ENCODE peak calls at places on chromosomes 11 and 22, in seven cellular contexts. L, B, E, W, Y, V and Q are unnamed samples.

GRCh38 chr11:2210366-2211112 is 38.9 kb upstream of the TH start:
- DNase-seq in L (peak; percentile 0), B (no peak), E (no peak), W (peak; percentile 42), Y (no peak), V (peak; percentile 68), Q (no peak)

GRCh38 chr11:75654314-75654713 is 14.5 kb downstream of the MAP6 start:
- DNase-seq in L (peak; percentile 51), B (no peak), E (peak; percentile 47), W (no peak), Y (peak; percentile 19), V (no peak), Q (no peak)

GRCh38 chr22:44676441-44677298 is 25.3 kb upstream of the PRR5 start:
- DNase-seq in L (peak; percentile 49), B (no peak), E (no peak), W (no peak), Y (no peak), V (peak; percentile 82), Q (no peak)

GRCh38 chr11:67463186-67463585 is 5.9 kb downstream of the TMEM134 start:
- DNase-seq in L (no peak), B (no peak), E (no peak), W (no peak), Y (no peak), V (no peak), Q (no peak)

GRCh38 chr11:118622376-118623290 is 15.2 kb downstream of the PHLDB1 start:
- DNase-seq in L (no peak), B (no peak), E (peak; percentile 40), W (no peak), Y (peak; percentile 70), V (peak; percentile 79), Q (no peak)

GRCh38 chr22:39535831-39536449 is 3.4 kb upstream of the RPS19BP1 start:
- DNase-seq in L (no peak), B (no peak), E (no peak), W (no peak), Y (no peak), V (no peak), Q (no peak)

GRCh38 chr11:69884286-69884685 is 65.1 kb upstream of the FGF3 start:
- DNase-seq in L (no peak), B (no peak), E (no peak), W (no peak), Y (no peak), V (peak; percentile 54), Q (no peak)

GRCh38 chr11:65354265-65355012 is at the start of gene TIGD3:
- DNase-seq in L (peak; percentile 99), B (peak; percentile 98), E (no peak), W (peak; percentile 98), Y (peak; percentile 95), V (peak; percentile 97), Q (peak; percentile 98)

GRCh38 chr11:16511109-16511806 is 154.9 kb upstream of the SOX6 start:
- DNase-seq in L (no peak), B (no peak), E (peak; percentile 73), W (no peak), Y (no peak), V (no peak), Q (no peak)

GRCh38 chr11:72584293-72584921 is 89.8 kb downstream of the PDE2A start:
- DNase-seq in L (peak; percentile 56), B (no peak), E (no peak), W (peak; percentile 61), Y (no peak), V (peak; percentile 89), Q (no peak)

GRCh38 chr11:15795378-15795777 is 561.0 kb downstream of the SOX6 start:
- DNase-seq in L (no peak), B (no peak), E (no peak), W (no peak), Y (no peak), V (no peak), Q (no peak)

GRCh38 chr11:11230802-11231562 is 122.1 kb downstream of the CSNK2A3 start:
- DNase-seq in L (peak; percentile 50), B (no peak), E (no peak), W (no peak), Y (peak; percentile 2), V (no peak), Q (peak; percentile 61)

GRCh38 chr11:15073361-15074205 is at the start of gene CALCB:
- DNase-seq in L (peak; percentile 51), B (no peak), E (no peak), W (no peak), Y (no peak), V (no peak), Q (no peak)

GRCh38 chr22:24153353-24153752 is 27.9 kb upstream of the SUSD2 start:
- DNase-seq in L (peak; percentile 70), B (no peak), E (no peak), W (no peak), Y (peak; percentile 36), V (no peak), Q (peak; percentile 64)

GRCh38 chr22:23397008-23397617 is 183.0 kb downstream of the IGLL1 start:
- DNase-seq in L (no peak), B (no peak), E (no peak), W (no peak), Y (no peak), V (peak; percentile 82), Q (no peak)

GRCh38 chr11:108933630-108934029 is 268.8 kb downstream of the DDX10 start:
- DNase-seq in L (no peak), B (no peak), E (peak; percentile 42), W (no peak), Y (peak; percentile 69), V (no peak), Q (no peak)

GRCh38 chr11:64185323-64186204 is at the start of gene STIP1:
- DNase-seq in L (peak; percentile 99), B (peak; percentile 98), E (peak; percentile 100), W (peak; percentile 99), Y (peak; percentile 100), V (peak; percentile 99), Q (peak; percentile 100)

GRCh38 chr11:64181506-64182411 is 4.2 kb upstream of the STIP1 start:
- DNase-seq in L (peak; percentile 75), B (peak; percentile 40), E (peak; percentile 54), W (peak; percentile 65), Y (peak; percentile 95), V (no peak), Q (peak; percentile 78)

GRCh38 chr11:64180871-64181270 is 5.1 kb upstream of the STIP1 start:
- DNase-seq in L (no peak), B (no peak), E (no peak), W (no peak), Y (no peak), V (no peak), Q (no peak)

GRCh38 chr11:64183890-64184289 is 2.1 kb upstream of the STIP1 start:
- DNase-seq in L (no peak), B (no peak), E (no peak), W (no peak), Y (no peak), V (no peak), Q (no peak)

GRCh38 chr11:64186205-64187165 is 514 bp downstream of the STIP1 start:
- DNase-seq in L (peak; percentile 79), B (no peak), E (no peak), W (peak; percentile 56), Y (peak; percentile 20), V (no peak), Q (peak; percentile 40)
- TF ChIP-seq CTCF in L (peak; percentile 25), B (no peak), E (no peak), W (no peak), Y (no peak), V (peak; percentile 39), Q (peak; percentile 19)

GRCh38 chr11:61581030-61581928 is at the start of gene SYT7:
- DNase-seq in L (peak; percentile 95), B (peak; percentile 99), E (peak; percentile 82), W (peak; percentile 97), Y (peak; percentile 98), V (peak; percentile 98), Q (peak; percentile 95)
- TF ChIP-seq CTCF in L (peak; percentile 20), B (peak; percentile 25), E (peak; percentile 24), W (no peak), Y (peak; percentile 31), V (peak; percentile 43), Q (no peak)

GRCh38 chr11:85831050-85831449 is 20.1 kb upstream of the SYTL2 start:
- DNase-seq in L (no peak), B (no peak), E (no peak), W (no peak), Y (no peak), V (no peak), Q (no peak)

GRCh38 chr11:85835729-85836128 is 19.5 kb upstream of the CCDC83 start:
- DNase-seq in L (no peak), B (no peak), E (no peak), W (no peak), Y (no peak), V (no peak), Q (no peak)

DNA sequence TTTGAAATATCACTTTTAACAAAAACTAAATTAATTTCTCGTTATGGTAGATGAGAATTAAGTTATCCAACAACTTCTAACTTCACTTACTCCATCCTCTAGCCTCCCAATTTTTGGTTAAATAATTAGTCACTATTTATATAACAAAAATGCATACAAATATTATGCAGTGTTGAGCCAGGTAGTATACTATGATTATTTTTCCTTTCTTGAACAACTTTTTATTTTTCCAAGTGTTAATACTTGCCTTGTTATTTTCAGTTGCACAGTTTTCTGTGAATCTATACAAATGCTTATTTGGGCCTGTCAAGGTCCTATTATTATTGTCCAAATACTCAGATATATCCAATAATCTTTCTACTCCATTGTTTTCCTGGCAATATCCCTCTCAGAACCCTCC is 19.9 kb upstream of the CCDC83 start:
- DNase-seq in L (no peak), B (no peak), E (no peak), W (no peak), Y (no peak), V (no peak), Q (no peak)
- TF ChIP-seq CTCF in L (no peak), B (no peak), E (no peak), W (no peak), Y (no peak), V (no peak), Q (no peak)

GRCh38 chr11:9206496-9206895 is 58.7 kb downstream of the DENND5A start:
- DNase-seq in L (no peak), B (no peak), E (peak; percentile 50), W (no peak), Y (peak; percentile 86), V (no peak), Q (no peak)

GRCh38 chr11:9200471-9200870 is 64.7 kb downstream of the DENND5A start:
- DNase-seq in L (no peak), B (no peak), E (no peak), W (no peak), Y (no peak), V (no peak), Q (no peak)

GRCh38 chr11:9201372-9202162 is 63.6 kb downstream of the DENND5A start:
- DNase-seq in L (no peak), B (no peak), E (no peak), W (no peak), Y (no peak), V (no peak), Q (no peak)

GRCh38 chr11:9205596-9205995 is 59.6 kb downstream of the DENND5A start:
- DNase-seq in L (no peak), B (no peak), E (no peak), W (no peak), Y (no peak), V (no peak), Q (no peak)

DNA sequence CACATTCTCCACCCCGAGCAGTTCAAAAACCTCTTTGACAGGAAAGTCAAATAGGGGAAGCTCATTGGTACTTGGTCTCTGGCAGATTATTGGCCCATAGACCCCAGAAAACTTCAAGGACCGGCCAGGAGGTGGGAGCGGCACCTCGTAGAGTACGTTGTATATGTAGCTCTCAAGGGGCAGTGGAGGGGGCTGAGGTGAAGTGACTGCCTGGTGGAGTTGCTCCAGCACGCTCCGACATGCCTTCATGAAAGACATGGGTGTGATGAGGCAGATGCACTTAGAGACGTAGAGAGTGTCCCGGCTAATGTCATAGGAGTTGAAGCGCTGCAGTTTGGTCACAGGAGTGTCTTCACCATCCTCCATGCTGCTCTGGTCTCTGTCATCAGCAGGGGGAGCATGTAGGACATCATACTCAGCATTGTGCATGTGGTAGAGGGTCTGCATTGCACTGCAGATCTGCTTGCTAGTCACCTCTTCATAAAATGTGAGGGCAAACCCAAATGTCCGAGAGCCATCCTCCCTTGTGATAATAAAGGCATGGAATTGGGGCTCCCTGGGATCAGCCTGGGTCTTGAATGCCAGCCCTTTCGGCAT is 61.3 kb downstream of the DENND5A start:
- DNase-seq in L (peak; percentile 13), B (no peak), E (no peak), W (no peak), Y (no peak), V (no peak), Q (peak; percentile 54)
- TF ChIP-seq CTCF in L (peak; percentile 12), B (no peak), E (no peak), W (peak; percentile 8), Y (peak; percentile 35), V (peak; percentile 45), Q (peak; percentile 68)